ENCODE peak calls at places on chromosomes 7 and 10, in seven cellular contexts. One of them, this sample, is unnamed.

GRCh38 chr10:86160890-86161585 is 205.6 kb downstream of the GRID1 start:
- DNase-seq in HCT116: no peak
- DNase-seq in HepG2: no peak
- DNase-seq in GM12878: no peak
- DNase-seq in SK-N-SH: no peak
- DNase-seq in K562: no peak
- DNase-seq in H1: no peak
- DNase-seq in this sample: no peak

GRCh38 chr10:73263948-73264347 is 11.5 kb upstream of the MRPS16 start:
- DNase-seq in HCT116: no peak
- DNase-seq in HepG2: peak; percentile 17
- DNase-seq in GM12878: no peak
- DNase-seq in SK-N-SH: peak; percentile 34
- DNase-seq in K562: peak; percentile 17
- DNase-seq in H1: no peak
- DNase-seq in this sample: peak; percentile 47

GRCh38 chr7:155458317-155459132 is 596 bp downstream of the EN2 start:
- DNase-seq in HCT116: no peak
- DNase-seq in HepG2: no peak
- DNase-seq in GM12878: no peak
- DNase-seq in SK-N-SH: peak; percentile 77
- DNase-seq in K562: no peak
- DNase-seq in H1: no peak
- DNase-seq in this sample: no peak

GRCh38 chr10:118986815-118987790 is 42.4 kb upstream of the NANOS1 start:
- DNase-seq in HCT116: no peak
- DNase-seq in HepG2: no peak
- DNase-seq in GM12878: peak; percentile 24
- DNase-seq in SK-N-SH: no peak
- DNase-seq in K562: no peak
- DNase-seq in H1: no peak
- DNase-seq in this sample: no peak

GRCh38 chr7:1679966-1680730 is 10.1 kb downstream of the ELFN1 start:
- DNase-seq in HCT116: no peak
- DNase-seq in HepG2: no peak
- DNase-seq in GM12878: no peak
- DNase-seq in SK-N-SH: peak; percentile 20
- DNase-seq in K562: no peak
- DNase-seq in H1: no peak
- DNase-seq in this sample: no peak

GRCh38 chr7:37234928-37235327 is 213.7 kb downstream of the ELMO1 start:
- DNase-seq in HCT116: peak; percentile 8
- DNase-seq in HepG2: peak; percentile 6
- DNase-seq in GM12878: no peak
- DNase-seq in SK-N-SH: peak; percentile 54
- DNase-seq in K562: no peak
- DNase-seq in H1: no peak
- DNase-seq in this sample: no peak

GRCh38 chr7:138077809-138078208 is 1.6 kb downstream of the AKR1D1 start:
- DNase-seq in HCT116: no peak
- DNase-seq in HepG2: no peak
- DNase-seq in GM12878: no peak
- DNase-seq in SK-N-SH: no peak
- DNase-seq in K562: no peak
- DNase-seq in H1: no peak
- DNase-seq in this sample: no peak

GRCh38 chr10:69473304-69473985 is 22.2 kb downstream of the TSPAN15 start:
- DNase-seq in HCT116: no peak
- DNase-seq in HepG2: no peak
- DNase-seq in GM12878: no peak
- DNase-seq in SK-N-SH: no peak
- DNase-seq in K562: no peak
- DNase-seq in H1: no peak
- DNase-seq in this sample: no peak

GRCh38 chr10:91090761-91091529 is 129.5 kb upstream of the PCGF5 start:
- DNase-seq in HCT116: no peak
- DNase-seq in HepG2: peak; percentile 23
- DNase-seq in GM12878: no peak
- DNase-seq in SK-N-SH: peak; percentile 33
- DNase-seq in K562: no peak
- DNase-seq in H1: no peak
- DNase-seq in this sample: no peak

GRCh38 chr10:33900591-33900990 is 566.1 kb upstream of the NRP1 start:
- DNase-seq in HCT116: no peak
- DNase-seq in HepG2: no peak
- DNase-seq in GM12878: no peak
- DNase-seq in SK-N-SH: no peak
- DNase-seq in K562: no peak
- DNase-seq in H1: no peak
- DNase-seq in this sample: no peak

GRCh38 chr10:129744896-129745750 is 219.0 kb downstream of the EBF3 start:
- DNase-seq in HCT116: no peak
- DNase-seq in HepG2: no peak
- DNase-seq in GM12878: no peak
- DNase-seq in SK-N-SH: no peak
- DNase-seq in K562: no peak
- DNase-seq in H1: no peak
- DNase-seq in this sample: no peak

GRCh38 chr10:35643151-35643975 is 1.3 kb upstream of the FZD8 start:
- DNase-seq in HCT116: no peak
- DNase-seq in HepG2: no peak
- DNase-seq in GM12878: no peak
- DNase-seq in SK-N-SH: peak; percentile 58
- DNase-seq in K562: peak; percentile 52
- DNase-seq in H1: no peak
- DNase-seq in this sample: no peak

GRCh38 chr7:50450691-50451051 is 521 bp upstream of the FIGNL1 start:
- DNase-seq in HCT116: no peak
- DNase-seq in HepG2: no peak
- DNase-seq in GM12878: no peak
- DNase-seq in SK-N-SH: peak; percentile 69
- DNase-seq in K562: no peak
- DNase-seq in H1: no peak
- DNase-seq in this sample: no peak

GRCh38 chr10:17805921-17806577 is 3.1 kb upstream of the MRC1 start:
- DNase-seq in HCT116: peak; percentile 29
- DNase-seq in HepG2: no peak
- DNase-seq in GM12878: no peak
- DNase-seq in SK-N-SH: no peak
- DNase-seq in K562: no peak
- DNase-seq in H1: no peak
- DNase-seq in this sample: no peak

GRCh38 chr10:6239213-6239991 is 36.7 kb downstream of the PFKFB3 start:
- DNase-seq in HCT116: peak; percentile 91
- DNase-seq in HepG2: peak; percentile 65
- DNase-seq in GM12878: peak; percentile 12
- DNase-seq in SK-N-SH: peak; percentile 88
- DNase-seq in K562: peak; percentile 65
- DNase-seq in H1: no peak
- DNase-seq in this sample: peak; percentile 62

GRCh38 chr7:5603193-5604140 is 178.0 kb downstream of the RNF216 start:
- DNase-seq in HCT116: no peak
- DNase-seq in HepG2: no peak
- DNase-seq in GM12878: no peak
- DNase-seq in SK-N-SH: no peak
- DNase-seq in K562: no peak
- DNase-seq in H1: no peak
- DNase-seq in this sample: no peak

GRCh38 chr7:154441811-154442210 is 389.6 kb downstream of the DPP6 start:
- DNase-seq in HCT116: no peak
- DNase-seq in HepG2: no peak
- DNase-seq in GM12878: no peak
- DNase-seq in SK-N-SH: no peak
- DNase-seq in K562: no peak
- DNase-seq in H1: no peak
- DNase-seq in this sample: no peak

GRCh38 chr10:43261578-43261965 is 5.3 kb downstream of the RASGEF1A start:
- DNase-seq in HCT116: no peak
- DNase-seq in HepG2: no peak
- DNase-seq in GM12878: no peak
- DNase-seq in SK-N-SH: no peak
- DNase-seq in K562: no peak
- DNase-seq in H1: no peak
- DNase-seq in this sample: no peak

GRCh38 chr10:104209575-104210198 is 22.5 kb downstream of the CFAP43 start:
- DNase-seq in HCT116: peak; percentile 41
- DNase-seq in HepG2: peak; percentile 27
- DNase-seq in GM12878: no peak
- DNase-seq in SK-N-SH: peak; percentile 67
- DNase-seq in K562: peak; percentile 36
- DNase-seq in H1: no peak
- DNase-seq in this sample: no peak

GRCh38 chr10:13163859-13164258 is 2.5 kb downstream of the MCM10 start:
- DNase-seq in HCT116: no peak
- DNase-seq in HepG2: no peak
- DNase-seq in GM12878: no peak
- DNase-seq in SK-N-SH: no peak
- DNase-seq in K562: no peak
- DNase-seq in H1: no peak
- DNase-seq in this sample: no peak

GRCh38 chr10:99524736-99525380 is 7.9 kb upstream of the NKX2-3 start:
- DNase-seq in HCT116: no peak
- DNase-seq in HepG2: no peak
- DNase-seq in GM12878: no peak
- DNase-seq in SK-N-SH: no peak
- DNase-seq in K562: no peak
- DNase-seq in H1: no peak
- DNase-seq in this sample: no peak

GRCh38 chr10:123935680-123936079 is 44.1 kb upstream of the CPXM2 start:
- DNase-seq in HCT116: no peak
- DNase-seq in HepG2: no peak
- DNase-seq in GM12878: no peak
- DNase-seq in SK-N-SH: no peak
- DNase-seq in K562: no peak
- DNase-seq in H1: no peak
- DNase-seq in this sample: no peak

DNA sequence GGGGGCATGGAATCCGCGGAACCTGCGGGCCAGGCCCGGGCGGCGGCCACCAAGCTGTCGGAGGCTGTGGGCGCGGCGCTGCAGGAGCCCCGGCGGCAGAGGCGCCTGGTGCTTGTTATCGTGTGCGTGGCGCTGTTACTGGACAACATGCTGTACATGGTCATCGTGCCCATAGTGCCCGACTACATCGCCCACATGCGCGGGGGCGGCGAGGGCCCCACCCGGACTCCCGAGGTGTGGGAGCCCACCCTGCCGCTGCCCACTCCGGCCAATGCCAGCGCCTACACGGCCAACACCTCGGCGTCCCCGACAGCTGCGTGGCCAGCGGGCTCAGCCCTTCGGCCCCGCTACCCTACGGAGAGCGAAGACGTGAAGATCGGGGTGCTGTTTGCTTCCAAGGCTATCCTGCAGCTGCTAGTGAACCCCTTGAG is 640 bp downstream of the SLC18A3 start:
- DNase-seq in HCT116: no peak
- DNase-seq in HepG2: no peak
- DNase-seq in GM12878: no peak
- DNase-seq in SK-N-SH: peak; percentile 78
- DNase-seq in K562: no peak
- DNase-seq in H1: no peak
- DNase-seq in this sample: no peak
- TF ChIP-seq SIN3A in HCT116: no peak
- TF ChIP-seq SIN3A in HepG2: no peak
- TF ChIP-seq SIN3A in GM12878: no peak
- TF ChIP-seq SIN3A in SK-N-SH: no peak
- TF ChIP-seq SIN3A in K562: no peak
- TF ChIP-seq SIN3A in H1: no peak
- TF ChIP-seq SIN3A in this sample: no peak

GRCh38 chr7:141014091-141014490 is 661 bp downstream of the MRPS33 start:
- DNase-seq in HCT116: no peak
- DNase-seq in HepG2: no peak
- DNase-seq in GM12878: no peak
- DNase-seq in SK-N-SH: peak; percentile 38
- DNase-seq in K562: peak; percentile 48
- DNase-seq in H1: no peak
- DNase-seq in this sample: no peak

GRCh38 chr7:141016349-141016748 is 1.6 kb upstream of the MRPS33 start:
- DNase-seq in HCT116: no peak
- DNase-seq in HepG2: no peak
- DNase-seq in GM12878: no peak
- DNase-seq in SK-N-SH: no peak
- DNase-seq in K562: no peak
- DNase-seq in H1: no peak
- DNase-seq in this sample: no peak

GRCh38 chr7:141013345-141013715 is 1.4 kb downstream of the MRPS33 start:
- DNase-seq in HCT116: no peak
- DNase-seq in HepG2: no peak
- DNase-seq in GM12878: no peak
- DNase-seq in SK-N-SH: no peak
- DNase-seq in K562: no peak
- DNase-seq in H1: no peak
- DNase-seq in this sample: no peak

GRCh38 chr7:141012696-141013344 is 1.9 kb downstream of the MRPS33 start:
- DNase-seq in HCT116: no peak
- DNase-seq in HepG2: no peak
- DNase-seq in GM12878: no peak
- DNase-seq in SK-N-SH: no peak
- DNase-seq in K562: peak; percentile 55
- DNase-seq in H1: no peak
- DNase-seq in this sample: no peak

GRCh38 chr7:141014523-141015395 is at the start of gene MRPS33:
- DNase-seq in HCT116: peak; percentile 91
- DNase-seq in HepG2: peak; percentile 95
- DNase-seq in GM12878: peak; percentile 89
- DNase-seq in SK-N-SH: peak; percentile 96
- DNase-seq in K562: peak; percentile 99
- DNase-seq in H1: peak; percentile 94
- DNase-seq in this sample: peak; percentile 90
- TF ChIP-seq CTCF in HCT116: peak; percentile 92
- TF ChIP-seq CTCF in HepG2: peak; percentile 98
- TF ChIP-seq CTCF in GM12878: peak; percentile 80
- TF ChIP-seq CTCF in SK-N-SH: peak; percentile 86
- TF ChIP-seq CTCF in K562: peak; percentile 92
- TF ChIP-seq CTCF in H1: peak; percentile 76
- TF ChIP-seq CTCF in this sample: peak; percentile 92

DNA sequence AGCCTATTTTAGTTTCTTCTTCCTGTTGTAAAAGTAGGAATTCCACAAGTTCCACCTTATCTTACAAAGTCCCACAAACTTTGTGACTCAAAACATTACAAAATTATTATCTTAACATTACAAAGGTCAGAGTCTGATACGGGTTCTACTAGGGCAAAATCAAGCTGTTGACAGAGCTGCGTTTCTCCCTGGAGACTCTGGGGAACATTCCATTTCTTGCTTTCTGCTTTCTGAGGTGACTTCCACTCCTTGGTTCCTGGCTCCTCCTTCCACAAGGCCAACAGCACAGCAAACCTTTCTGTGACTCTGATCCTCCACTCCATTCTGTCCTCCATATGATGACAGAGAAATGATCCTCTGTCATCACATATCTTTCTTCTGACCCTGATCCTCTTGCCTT is 10.6 kb downstream of the OR2F1 start:
- DNase-seq in HCT116: no peak
- DNase-seq in HepG2: peak; percentile 6
- DNase-seq in GM12878: no peak
- DNase-seq in SK-N-SH: no peak
- DNase-seq in K562: no peak
- DNase-seq in H1: no peak
- DNase-seq in this sample: no peak
- TF ChIP-seq SIN3A in HCT116: no peak
- TF ChIP-seq SIN3A in HepG2: no peak
- TF ChIP-seq SIN3A in GM12878: no peak
- TF ChIP-seq SIN3A in SK-N-SH: no peak
- TF ChIP-seq SIN3A in K562: no peak
- TF ChIP-seq SIN3A in H1: no peak
- TF ChIP-seq SIN3A in this sample: no peak

GRCh38 chr7:29795696-29796095 is 10.6 kb upstream of the WIPF3 start:
- DNase-seq in HCT116: no peak
- DNase-seq in HepG2: no peak
- DNase-seq in GM12878: no peak
- DNase-seq in SK-N-SH: no peak
- DNase-seq in K562: no peak
- DNase-seq in H1: no peak
- DNase-seq in this sample: no peak
- TF ChIP-seq CTCF in HCT116: no peak
- TF ChIP-seq CTCF in HepG2: no peak
- TF ChIP-seq CTCF in GM12878: no peak
- TF ChIP-seq CTCF in SK-N-SH: no peak
- TF ChIP-seq CTCF in K562: no peak
- TF ChIP-seq CTCF in H1: no peak
- TF ChIP-seq CTCF in this sample: no peak